ENCODE peak calls at places on chromosome 9, in eight cellular contexts. One of them, this sample, is unnamed. For H3K27me3, the result is how much of the 10 kb centered on the place peaks cover.

GRCh38 chr9:34437006-34437925 is 21.1 kb downstream of the FAM219A start:
- DNase-seq in AG04450: no peak
- DNase-seq in spleen: no peak
- DNase-seq in colonic mucosa: peak
- DNase-seq in Panc1: peak
- DNase-seq in dorsolateral prefrontal cortex: no peak
- DNase-seq in ovary: no peak
- DNase-seq in psoas muscle: no peak
- DNase-seq in this sample: peak

GRCh38 chr9:12862596-12862995 is 87.8 kb downstream of the LURAP1L start:
- DNase-seq in ovary: no peak
- DNase-seq in AG04450: no peak
- DNase-seq in spleen: no peak
- DNase-seq in dorsolateral prefrontal cortex: no peak
- DNase-seq in colonic mucosa: no peak
- DNase-seq in psoas muscle: no peak
- DNase-seq in Panc1: no peak
- DNase-seq in this sample: no peak

GRCh38 chr9:121947683-121948300 is 145.3 kb downstream of the TTLL11 start:
- DNase-seq in spleen: no peak
- DNase-seq in dorsolateral prefrontal cortex: no peak
- DNase-seq in ovary: no peak
- DNase-seq in colonic mucosa: no peak
- DNase-seq in Panc1: no peak
- DNase-seq in psoas muscle: no peak
- DNase-seq in AG04450: no peak
- DNase-seq in this sample: no peak

GRCh38 chr9:26375448-26375847 is 517.2 kb downstream of the CAAP1 start:
- DNase-seq in colonic mucosa: no peak
- DNase-seq in psoas muscle: no peak
- DNase-seq in ovary: no peak
- DNase-seq in AG04450: no peak
- DNase-seq in dorsolateral prefrontal cortex: no peak
- DNase-seq in spleen: no peak
- DNase-seq in Panc1: no peak
- DNase-seq in this sample: no peak

GRCh38 chr9:110099236-110099741 is 108.7 kb downstream of the C9orf152 start:
- DNase-seq in dorsolateral prefrontal cortex: no peak
- DNase-seq in AG04450: no peak
- DNase-seq in psoas muscle: no peak
- DNase-seq in colonic mucosa: no peak
- DNase-seq in Panc1: no peak
- DNase-seq in spleen: no peak
- DNase-seq in ovary: no peak
- DNase-seq in this sample: no peak

GRCh38 chr9:121529237-121529987 is 29.8 kb upstream of the GGTA1 start:
- DNase-seq in colonic mucosa: peak
- DNase-seq in dorsolateral prefrontal cortex: peak
- DNase-seq in spleen: peak
- DNase-seq in psoas muscle: peak
- DNase-seq in AG04450: peak
- DNase-seq in Panc1: no peak
- DNase-seq in ovary: peak
- DNase-seq in this sample: no peak

GRCh38 chr9:110520120-110520701 is 59.3 kb downstream of the SVEP1 start:
- DNase-seq in colonic mucosa: no peak
- DNase-seq in Panc1: no peak
- DNase-seq in ovary: no peak
- DNase-seq in dorsolateral prefrontal cortex: no peak
- DNase-seq in psoas muscle: no peak
- DNase-seq in AG04450: no peak
- DNase-seq in spleen: no peak
- DNase-seq in this sample: no peak

GRCh38 chr9:126117631-126118030 is 209.0 kb upstream of the MVB12B start:
- DNase-seq in spleen: peak
- DNase-seq in AG04450: no peak
- DNase-seq in psoas muscle: no peak
- DNase-seq in colonic mucosa: no peak
- DNase-seq in ovary: no peak
- DNase-seq in Panc1: no peak
- DNase-seq in dorsolateral prefrontal cortex: no peak
- DNase-seq in this sample: no peak

GRCh38 chr9:137307255-137308101 is 5.4 kb upstream of the NRARP start:
- DNase-seq in colonic mucosa: peak
- DNase-seq in dorsolateral prefrontal cortex: no peak
- DNase-seq in psoas muscle: no peak
- DNase-seq in ovary: peak
- DNase-seq in Panc1: no peak
- DNase-seq in AG04450: no peak
- DNase-seq in spleen: peak
- DNase-seq in this sample: no peak

GRCh38 chr9:136086951-136087740 is 7.9 kb downstream of the NACC2 start:
- DNase-seq in Panc1: no peak
- DNase-seq in spleen: no peak
- DNase-seq in psoas muscle: peak
- DNase-seq in colonic mucosa: no peak
- DNase-seq in ovary: no peak
- DNase-seq in AG04450: no peak
- DNase-seq in dorsolateral prefrontal cortex: no peak
- DNase-seq in this sample: no peak

GRCh38 chr9:33187519-33188218 is 20.5 kb upstream of the B4GALT1 start:
- DNase-seq in ovary: peak
- DNase-seq in colonic mucosa: peak
- DNase-seq in psoas muscle: peak
- DNase-seq in AG04450: no peak
- DNase-seq in spleen: no peak
- DNase-seq in dorsolateral prefrontal cortex: no peak
- DNase-seq in Panc1: no peak
- DNase-seq in this sample: no peak

GRCh38 chr9:22105005-22105722 is 96.1 kb upstream of the CDKN2B start:
- DNase-seq in colonic mucosa: no peak
- DNase-seq in Panc1: no peak
- DNase-seq in AG04450: no peak
- DNase-seq in dorsolateral prefrontal cortex: no peak
- DNase-seq in ovary: no peak
- DNase-seq in psoas muscle: no peak
- DNase-seq in spleen: no peak
- DNase-seq in this sample: no peak

GRCh38 chr9:120846251-120846869 is 3.6 kb upstream of the PSMD5 start:
- DNase-seq in AG04450: no peak
- DNase-seq in Panc1: no peak
- DNase-seq in spleen: no peak
- DNase-seq in ovary: no peak
- DNase-seq in psoas muscle: no peak
- DNase-seq in dorsolateral prefrontal cortex: no peak
- DNase-seq in colonic mucosa: no peak
- DNase-seq in this sample: no peak

GRCh38 chr9:72585737-72586136 is 64.3 kb downstream of the TMC1 start:
- DNase-seq in AG04450: peak
- DNase-seq in Panc1: no peak
- DNase-seq in ovary: no peak
- DNase-seq in spleen: no peak
- DNase-seq in colonic mucosa: no peak
- DNase-seq in dorsolateral prefrontal cortex: no peak
- DNase-seq in psoas muscle: peak
- DNase-seq in this sample: no peak

GRCh38 chr9:107138261-107138992 is 144.7 kb upstream of the RAD23B start:
- DNase-seq in colonic mucosa: no peak
- DNase-seq in AG04450: no peak
- DNase-seq in psoas muscle: no peak
- DNase-seq in dorsolateral prefrontal cortex: no peak
- DNase-seq in Panc1: no peak
- DNase-seq in spleen: no peak
- DNase-seq in ovary: no peak
- DNase-seq in this sample: no peak

GRCh38 chr9:35313911-35314310 is 152.1 kb downstream of the UNC13B start:
- DNase-seq in Panc1: no peak
- DNase-seq in psoas muscle: no peak
- DNase-seq in dorsolateral prefrontal cortex: no peak
- DNase-seq in ovary: no peak
- DNase-seq in AG04450: no peak
- DNase-seq in colonic mucosa: no peak
- DNase-seq in spleen: no peak
- DNase-seq in this sample: no peak

GRCh38 chr9:134626141-134626423 is 15.5 kb upstream of the COL5A1 start:
- DNase-seq in psoas muscle: no peak
- DNase-seq in spleen: no peak
- DNase-seq in AG04450: no peak
- DNase-seq in colonic mucosa: no peak
- DNase-seq in Panc1: no peak
- DNase-seq in ovary: peak
- DNase-seq in dorsolateral prefrontal cortex: peak
- DNase-seq in this sample: no peak
- H3K27ac ChIP-seq in psoas muscle: no peak
- H3K27ac ChIP-seq in spleen: no peak
- H3K27ac ChIP-seq in AG04450: peak
- H3K27ac ChIP-seq in colonic mucosa: no peak
- H3K27ac ChIP-seq in Panc1: no peak
- H3K27ac ChIP-seq in ovary: no peak
- H3K27ac ChIP-seq in dorsolateral prefrontal cortex: no peak
- H3K27ac ChIP-seq in this sample: no peak

GRCh38 chr9:113148377-113148715 is 2.5 kb upstream of the SLC31A2 start:
- DNase-seq in AG04450: no peak
- DNase-seq in spleen: no peak
- DNase-seq in colonic mucosa: no peak
- DNase-seq in ovary: no peak
- DNase-seq in psoas muscle: no peak
- DNase-seq in Panc1: no peak
- DNase-seq in dorsolateral prefrontal cortex: no peak
- DNase-seq in this sample: no peak

GRCh38 chr9:113139953-113140352 is 10.9 kb upstream of the SLC31A2 start:
- DNase-seq in AG04450: no peak
- DNase-seq in colonic mucosa: no peak
- DNase-seq in Panc1: no peak
- DNase-seq in spleen: no peak
- DNase-seq in dorsolateral prefrontal cortex: no peak
- DNase-seq in ovary: no peak
- DNase-seq in psoas muscle: no peak
- DNase-seq in this sample: no peak

GRCh38 chr9:113138760-113139159 is 12.0 kb upstream of the SLC31A2 start:
- DNase-seq in spleen: no peak
- DNase-seq in dorsolateral prefrontal cortex: no peak
- DNase-seq in Panc1: no peak
- DNase-seq in colonic mucosa: no peak
- DNase-seq in ovary: no peak
- DNase-seq in psoas muscle: no peak
- DNase-seq in AG04450: no peak
- DNase-seq in this sample: no peak

GRCh38 chr9:113139225-113139829 is 11.5 kb upstream of the SLC31A2 start:
- DNase-seq in AG04450: no peak
- DNase-seq in colonic mucosa: no peak
- DNase-seq in psoas muscle: no peak
- DNase-seq in Panc1: no peak
- DNase-seq in ovary: no peak
- DNase-seq in spleen: no peak
- DNase-seq in dorsolateral prefrontal cortex: peak
- DNase-seq in this sample: no peak

GRCh38 chr9:113143432-113144227 is 7.2 kb upstream of the SLC31A2 start:
- DNase-seq in dorsolateral prefrontal cortex: no peak
- DNase-seq in AG04450: no peak
- DNase-seq in ovary: no peak
- DNase-seq in Panc1: no peak
- DNase-seq in spleen: no peak
- DNase-seq in colonic mucosa: no peak
- DNase-seq in psoas muscle: no peak
- DNase-seq in this sample: no peak
- TF ChIP-seq CTCF in dorsolateral prefrontal cortex: no peak
- TF ChIP-seq CTCF in AG04450: no peak
- TF ChIP-seq CTCF in ovary: no peak
- TF ChIP-seq CTCF in Panc1: no peak
- TF ChIP-seq CTCF in spleen: no peak
- TF ChIP-seq CTCF in colonic mucosa: no peak
- TF ChIP-seq CTCF in psoas muscle: no peak
- TF ChIP-seq CTCF in this sample: no peak

GRCh38 chr9:76905984-76906861 is at the start of gene PRUNE2:
- DNase-seq in ovary: peak
- DNase-seq in spleen: no peak
- DNase-seq in dorsolateral prefrontal cortex: peak
- DNase-seq in colonic mucosa: peak
- DNase-seq in AG04450: peak
- DNase-seq in psoas muscle: peak
- DNase-seq in Panc1: no peak
- DNase-seq in this sample: no peak

GRCh38 chr9:76901801-76902200 is 4.1 kb downstream of the PRUNE2 start:
- DNase-seq in spleen: no peak
- DNase-seq in Panc1: no peak
- DNase-seq in AG04450: no peak
- DNase-seq in psoas muscle: peak
- DNase-seq in colonic mucosa: peak
- DNase-seq in dorsolateral prefrontal cortex: no peak
- DNase-seq in ovary: no peak
- DNase-seq in this sample: no peak

GRCh38 chr9:76902395-76902794 is 3.5 kb downstream of the PRUNE2 start:
- DNase-seq in ovary: no peak
- DNase-seq in spleen: no peak
- DNase-seq in AG04450: no peak
- DNase-seq in Panc1: no peak
- DNase-seq in psoas muscle: no peak
- DNase-seq in colonic mucosa: no peak
- DNase-seq in dorsolateral prefrontal cortex: no peak
- DNase-seq in this sample: no peak

GRCh38 chr9:76905661-76905983 is 292 bp downstream of the PRUNE2 start:
- DNase-seq in AG04450: no peak
- DNase-seq in ovary: no peak
- DNase-seq in spleen: no peak
- DNase-seq in psoas muscle: no peak
- DNase-seq in Panc1: no peak
- DNase-seq in dorsolateral prefrontal cortex: no peak
- DNase-seq in colonic mucosa: no peak
- DNase-seq in this sample: no peak

GRCh38 chr9:76904661-76905457 is 1.1 kb downstream of the PRUNE2 start:
- DNase-seq in spleen: no peak
- DNase-seq in Panc1: no peak
- DNase-seq in ovary: no peak
- DNase-seq in dorsolateral prefrontal cortex: no peak
- DNase-seq in psoas muscle: no peak
- DNase-seq in AG04450: no peak
- DNase-seq in colonic mucosa: peak
- DNase-seq in this sample: no peak
- H3K27me3 ChIP-seq in spleen: under half
- H3K27me3 ChIP-seq in Panc1: under half
- H3K27me3 ChIP-seq in ovary: under half
- H3K27me3 ChIP-seq in dorsolateral prefrontal cortex: under half
- H3K27me3 ChIP-seq in psoas muscle: under half
- H3K27me3 ChIP-seq in AG04450: under half
- H3K27me3 ChIP-seq in colonic mucosa: under half
- H3K27me3 ChIP-seq in this sample: under half

DNA sequence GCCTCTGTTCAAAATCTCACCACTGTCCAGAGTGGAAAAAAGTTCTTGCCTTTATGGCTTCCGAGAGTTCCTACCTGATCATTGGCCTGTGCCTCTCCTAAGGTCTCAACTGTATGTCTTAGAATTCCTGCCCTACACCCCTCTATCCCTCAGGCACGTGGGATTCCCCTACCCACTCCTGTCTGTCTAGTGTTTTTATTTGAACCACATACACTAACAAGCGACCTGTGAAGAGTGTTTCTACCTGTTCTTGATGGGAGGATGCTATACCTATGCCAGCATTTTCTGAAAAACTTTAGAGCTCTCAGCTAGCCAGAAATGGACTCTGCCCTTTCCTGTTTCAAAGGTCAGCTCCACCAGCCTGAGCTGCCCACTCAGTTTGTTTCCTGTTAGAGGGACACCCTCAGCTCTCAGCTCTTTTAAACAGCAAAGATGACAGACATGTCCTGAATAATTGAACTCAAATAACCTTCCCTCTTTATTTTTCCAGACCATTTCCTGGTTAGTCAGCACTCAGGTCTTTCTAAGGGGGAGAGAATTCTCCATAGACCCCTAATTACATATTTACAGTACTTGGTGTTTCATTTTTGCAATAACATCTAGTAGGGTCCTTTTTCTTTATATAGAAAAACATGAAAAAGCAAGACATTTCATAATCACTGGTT is 214.8 kb downstream of the AOPEP start:
- DNase-seq in spleen: no peak
- DNase-seq in Panc1: no peak
- DNase-seq in AG04450: no peak
- DNase-seq in psoas muscle: no peak
- DNase-seq in ovary: no peak
- DNase-seq in dorsolateral prefrontal cortex: no peak
- DNase-seq in colonic mucosa: peak
- DNase-seq in this sample: no peak
- H3K27ac ChIP-seq in spleen: peak
- H3K27ac ChIP-seq in Panc1: peak
- H3K27ac ChIP-seq in AG04450: no peak
- H3K27ac ChIP-seq in psoas muscle: peak
- H3K27ac ChIP-seq in ovary: no peak
- H3K27ac ChIP-seq in dorsolateral prefrontal cortex: no peak
- H3K27ac ChIP-seq in colonic mucosa: peak
- H3K27ac ChIP-seq in this sample: no peak